ENCODE peak calls at places on chromosomes 3 and 15, in nine cellular contexts. W is left ventricle myocardium inferior, O is suprapubic skin, Z is lung, N is neural progenitor cell, H is testis, Y is IMR-90, I is cardiac muscle cell, K is tibial nerve. U is an unnamed sample.
A peak's percentile ranks its signal among the peaks of the same experiment; 100 is the strongest.

GRCh38 chr3:56680054-56680453 is 3.0 kb downstream of the TASOR start:
- DNase-seq in W (no peak), O (no peak), Z (no peak), N (no peak), H (no peak), Y (no peak), I (no peak), K (no peak), U (no peak)

GRCh38 chr3:151537751-151538150 is 76.9 kb upstream of the IGSF10 start:
- DNase-seq in W (no peak), O (no peak), Z (no peak), N (no peak), H (no peak), Y (peak; percentile 13), I (no peak), K (no peak), U (no peak)

GRCh38 chr3:143826296-143826695 is 22.0 kb downstream of the SLC9A9 start:
- DNase-seq in W (no peak), O (no peak), Z (no peak), N (no peak), H (no peak), Y (no peak), I (no peak), K (no peak), U (no peak)

GRCh38 chr3:166829896-166830295 is 550.2 kb downstream of the ZBBX start:
- DNase-seq in W (no peak), O (no peak), Z (no peak), N (no peak), H (no peak), Y (no peak), I (no peak), K (no peak), U (no peak)

GRCh38 chr3:187878776-187879524 is 133.7 kb upstream of the BCL6 start:
- DNase-seq in W (no peak), O (no peak), Z (no peak), N (no peak), H (no peak), Y (peak; percentile 42), I (no peak), K (no peak), U (no peak)

GRCh38 chr3:20417390-20417789 is 231.4 kb upstream of the SGO1 start:
- DNase-seq in W (no peak), O (no peak), Z (no peak), N (no peak), H (no peak), Y (no peak), I (no peak), K (no peak), U (no peak)

GRCh38 chr3:27675287-27675686 is 46.8 kb downstream of the EOMES start:
- DNase-seq in W (no peak), O (no peak), Z (no peak), N (no peak), H (no peak), Y (peak; percentile 47), I (no peak), K (no peak), U (no peak)

GRCh38 chr15:31274496-31275330 is 51.9 kb upstream of the KLF13 start:
- DNase-seq in W (no peak), O (peak; percentile 28), Z (no peak), N (peak; percentile 0), H (peak; percentile 6), Y (peak; percentile 3), I (no peak), K (no peak), U (peak; percentile 5)

GRCh38 chr3:187062526-187063177 is 76.6 kb downstream of the RPL39L start:
- DNase-seq in W (no peak), O (no peak), Z (peak; percentile 39), N (no peak), H (no peak), Y (peak; percentile 78), I (no peak), K (no peak), U (no peak)

GRCh38 chr3:19171794-19172193 is 23.5 kb downstream of the KCNH8 start:
- DNase-seq in W (no peak), O (no peak), Z (no peak), N (no peak), H (no peak), Y (no peak), I (no peak), K (no peak), U (no peak)

DNA sequence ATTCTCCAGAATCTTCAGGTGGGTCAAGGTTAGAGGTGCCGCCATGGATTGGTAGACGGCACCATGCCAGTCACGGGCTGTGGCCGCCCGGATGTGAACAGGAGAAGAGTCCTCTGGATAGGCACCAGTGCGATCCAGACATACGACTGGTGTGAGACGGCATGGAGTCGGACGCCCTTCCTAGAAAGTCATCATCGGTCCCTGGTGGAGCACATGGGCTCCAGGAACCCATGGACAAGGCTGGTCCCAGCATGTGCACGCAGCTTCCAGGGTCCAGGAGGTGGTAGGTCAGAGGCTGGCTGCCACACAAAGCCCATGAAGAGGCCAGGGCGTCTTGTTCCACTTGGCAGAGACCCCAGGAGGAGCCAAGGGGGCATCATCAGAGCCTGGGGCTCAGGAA is 276.1 kb upstream of the LRRC3B start:
- DNase-seq in W (no peak), O (no peak), Z (no peak), N (no peak), H (no peak), Y (no peak), I (no peak), K (no peak), U (no peak)
- H3K9me3 ChIP-seq in W (peaks cover 23% of the 10 kb centered on the region), O (peaks cover 8% of the 10 kb centered on the region), Z (no peaks in the 10 kb centered on the region), N (no peaks in the 10 kb centered on the region), H (no peaks in the 10 kb centered on the region), Y (peaks cover 19% of the 10 kb centered on the region), I (no peaks in the 10 kb centered on the region), K (no peaks in the 10 kb centered on the region), U (no peaks in the 10 kb centered on the region)

DNA sequence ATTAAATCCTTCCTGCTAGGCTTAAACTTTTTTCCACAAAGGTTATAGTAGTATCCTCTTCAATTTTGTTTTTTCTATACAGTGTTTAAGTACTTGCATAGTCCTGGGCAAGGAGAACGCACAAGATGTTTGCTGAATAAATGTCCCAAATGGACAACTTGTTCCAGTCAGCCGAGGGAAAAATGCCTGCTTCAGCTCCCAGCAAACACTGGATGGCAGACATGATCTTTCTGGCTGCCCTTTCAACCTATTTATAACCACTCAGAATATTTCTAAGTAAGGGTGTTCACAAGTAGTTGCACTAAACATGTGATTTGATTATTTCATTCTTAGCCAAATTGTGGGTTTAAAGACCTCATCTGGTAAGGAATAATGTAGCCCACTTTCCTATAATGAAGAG is 29.8 kb downstream of the GNB4 start:
- DNase-seq in W (no peak), O (no peak), Z (no peak), N (peak; percentile 35), H (peak; percentile 36), Y (peak; percentile 41), I (peak; percentile 65), K (no peak), U (no peak)
- TF ChIP-seq CTCF in W (peak; percentile 81), O (peak; percentile 20), Z (peak; percentile 27), N (peak; percentile 49), H (no peak), Y (peak; percentile 58), I (peak; percentile 63), K (peak; percentile 36), U (peak; percentile 39)

DNA sequence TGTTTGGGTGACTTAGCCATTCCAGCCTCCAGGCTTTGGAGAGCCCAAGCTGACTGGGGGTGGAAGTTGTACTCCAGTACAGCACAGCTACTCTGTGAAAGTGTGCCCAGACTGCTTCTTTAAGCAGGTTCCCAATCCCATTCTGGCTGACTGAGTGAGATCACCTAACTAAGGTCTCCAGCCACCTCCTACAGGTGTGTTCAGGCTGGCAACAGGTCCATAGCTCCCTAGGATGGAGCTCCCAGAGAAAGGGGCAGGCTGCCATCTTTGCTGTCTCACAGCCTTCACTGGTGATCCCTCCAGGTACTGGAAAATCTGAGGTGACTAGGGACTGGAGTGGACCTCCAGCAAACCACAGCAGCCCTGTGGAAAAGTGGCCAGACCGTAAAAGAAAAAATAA is 445.3 kb upstream of the KCNMB2 start:
- DNase-seq in W (no peak), O (no peak), Z (no peak), N (no peak), H (no peak), Y (no peak), I (no peak), K (no peak), U (no peak)
- H3K9me3 ChIP-seq in W (peaks cover 21% of the 10 kb centered on the region), O (no peaks in the 10 kb centered on the region), Z (no peaks in the 10 kb centered on the region), N (no peaks in the 10 kb centered on the region), H (no peaks in the 10 kb centered on the region), Y (no peaks in the 10 kb centered on the region), I (no peaks in the 10 kb centered on the region), K (no peaks in the 10 kb centered on the region), U (no peaks in the 10 kb centered on the region)

GRCh38 chr15:74800559-74801094 is 12.0 kb upstream of the LMAN1L start:
- DNase-seq in W (no peak), O (no peak), Z (no peak), N (no peak), H (no peak), Y (no peak), I (no peak), K (no peak), U (no peak)

GRCh38 chr15:74799843-74800558 is 12.6 kb upstream of the LMAN1L start:
- DNase-seq in W (peak; percentile 77), O (peak; percentile 89), Z (peak; percentile 85), N (peak; percentile 68), H (peak; percentile 67), Y (peak; percentile 52), I (peak; percentile 59), K (peak; percentile 49), U (peak; percentile 73)

GRCh38 chr15:74801311-74801997 is 11.2 kb upstream of the LMAN1L start:
- DNase-seq in W (no peak), O (no peak), Z (no peak), N (no peak), H (no peak), Y (no peak), I (no peak), K (no peak), U (no peak)

GRCh38 chr15:74798388-74799254 is 14.0 kb upstream of the LMAN1L start:
- DNase-seq in W (peak; percentile 69), O (no peak), Z (no peak), N (no peak), H (no peak), Y (no peak), I (no peak), K (no peak), U (no peak)

GRCh38 chr15:74799255-74799842 is 13.3 kb upstream of the LMAN1L start:
- DNase-seq in W (no peak), O (no peak), Z (no peak), N (no peak), H (no peak), Y (no peak), I (no peak), K (no peak), U (no peak)
- TF ChIP-seq CTCF in W (no peak), O (no peak), Z (no peak), N (no peak), H (no peak), Y (no peak), I (no peak), K (no peak), U (no peak)